ENCODE peak calls at places on chromosomes 12 and 14, in five cellular contexts. J is GM23338, W is HCT116, T is K562, I is astrocyte. D is an unnamed sample.

GRCh38 chr12:74120644-74121043 is 417.0 kb upstream of the ATXN7L3B start:
- DNase-seq in I (no peak), T (no peak), W (no peak), J (no peak), D (no peak)

GRCh38 chr14:37590810-37591139 is 4.3 kb downstream of the FOXA1 start:
- DNase-seq in W (no peak), J (no peak), I (no peak), T (no peak), D (no peak)

GRCh38 chr14:96627811-96628775 is 125.9 kb downstream of the PAPOLA start:
- DNase-seq in W (no peak), T (no peak), J (no peak), I (no peak), D (no peak)

GRCh38 chr12:121296618-121297476 is at the start of gene CAMKK2:
- DNase-seq in W (peak), J (peak), T (peak), I (peak), D (peak)

GRCh38 chr14:20512139-20512905 is 7.0 kb downstream of the RNASE10 start:
- DNase-seq in I (no peak), J (no peak), T (no peak), W (no peak), D (peak)

GRCh38 chr12:94172973-94173372 is 24.6 kb downstream of the PLXNC1 start:
- DNase-seq in W (no peak), J (no peak), I (peak), T (no peak), D (peak)

GRCh38 chr14:45201908-45202307 is 51.1 kb downstream of the MIS18BP1 start:
- DNase-seq in T (no peak), J (peak), I (peak), W (no peak), D (peak)

GRCh38 chr12:102765736-102766135 is 151.3 kb downstream of the PAH start:
- DNase-seq in W (no peak), I (peak), T (no peak), J (no peak), D (no peak)

GRCh38 chr12:33476058-33476457 is 36.4 kb upstream of the SYT10 start:
- DNase-seq in W (no peak), J (no peak), T (no peak), I (peak), D (no peak)

GRCh38 chr14:78127233-78127632 is 42.9 kb upstream of the NRXN3 start:
- DNase-seq in W (no peak), T (no peak), I (no peak), J (peak), D (no peak)

GRCh38 chr12:132400011-132400641 is 70.7 kb upstream of the GALNT9 start:
- DNase-seq in J (no peak), W (no peak), I (no peak), T (peak), D (peak)

GRCh38 chr14:55592426-55592825 is 12.4 kb downstream of the KTN1 start:
- DNase-seq in W (no peak), I (no peak), T (no peak), J (no peak), D (no peak)

GRCh38 chr12:75042125-75042524 is 167.5 kb downstream of the KCNC2 start:
- DNase-seq in T (no peak), J (no peak), W (no peak), I (no peak), D (no peak)

GRCh38 chr14:102776761-102777710 is at the start of gene TRAF3:
- DNase-seq in W (no peak), J (peak), T (peak), I (peak), D (peak)

GRCh38 chr12:130431176-130431575 is 93.5 kb downstream of the PIWIL1 start:
- DNase-seq in T (no peak), I (no peak), J (no peak), W (no peak), D (no peak)

GRCh38 chr14:34078117-34078743 is 127.4 kb upstream of the EGLN3 start:
- DNase-seq in I (peak), T (peak), J (no peak), W (no peak), D (no peak)

GRCh38 chr12:27013606-27014084 is 539 bp downstream of the TM7SF3 start:
- DNase-seq in J (peak), T (peak), W (no peak), I (peak), D (peak)

GRCh38 chr12:105109465-105110212 is 2.1 kb downstream of the WASHC4 start:
- DNase-seq in T (no peak), I (peak), W (no peak), J (peak), D (peak)

GRCh38 chr12:66119229-66119869 is 11.2 kb downstream of the LLPH start:
- DNase-seq in T (no peak), W (no peak), I (no peak), J (no peak), D (peak)

GRCh38 chr12:56389215-56389850 is 26.7 kb upstream of the APOF start:
- DNase-seq in W (no peak), J (no peak), I (no peak), T (no peak), D (no peak)

GRCh38 chr12:75554556-75554880 is 43.1 kb upstream of the KRR1 start:
- DNase-seq in J (no peak), W (no peak), I (no peak), T (no peak), D (no peak)

GRCh38 chr12:31655208-31655607 is 4.3 kb upstream of the ETFBKMT start:
- DNase-seq in I (no peak), J (no peak), T (no peak), W (no peak), D (no peak)

GRCh38 chr12:88816201-88816600 is 235.9 kb upstream of the KITLG start:
- DNase-seq in J (no peak), I (peak), W (no peak), T (no peak), D (no peak)

GRCh38 chr12:47818701-47819543 is 781 bp downstream of the HDAC7 start:
- DNase-seq in I (no peak), J (peak), T (peak), W (no peak), D (peak)

GRCh38 chr14:35883677-35884293 is 57.6 kb downstream of the BRMS1L start:
- DNase-seq in J (peak), I (no peak), T (no peak), W (no peak), D (peak)

GRCh38 chr12:58967551-58967950 is 47.2 kb upstream of the LRIG3 start:
- DNase-seq in W (no peak), T (no peak), J (no peak), I (peak), D (peak)
- H3K4me3 ChIP-seq in W (no peak), T (no peak), J (no peak), I (no peak), D (no peak)

GRCh38 chr12:107441906-107442305 is 243.7 kb upstream of the PWP1 start:
- DNase-seq in I (peak), T (no peak), J (no peak), W (no peak), D (peak)

GRCh38 chr12:107439101-107439738 is 246.4 kb upstream of the PWP1 start:
- DNase-seq in W (no peak), I (no peak), T (no peak), J (no peak), D (no peak)

GRCh38 chr12:107442593-107442992 is 243.0 kb upstream of the PWP1 start:
- DNase-seq in W (no peak), J (no peak), T (no peak), I (no peak), D (peak)

GRCh38 chr12:107437954-107438353 is 247.6 kb upstream of the PWP1 start:
- DNase-seq in I (no peak), J (no peak), T (no peak), W (no peak), D (no peak)

DNA sequence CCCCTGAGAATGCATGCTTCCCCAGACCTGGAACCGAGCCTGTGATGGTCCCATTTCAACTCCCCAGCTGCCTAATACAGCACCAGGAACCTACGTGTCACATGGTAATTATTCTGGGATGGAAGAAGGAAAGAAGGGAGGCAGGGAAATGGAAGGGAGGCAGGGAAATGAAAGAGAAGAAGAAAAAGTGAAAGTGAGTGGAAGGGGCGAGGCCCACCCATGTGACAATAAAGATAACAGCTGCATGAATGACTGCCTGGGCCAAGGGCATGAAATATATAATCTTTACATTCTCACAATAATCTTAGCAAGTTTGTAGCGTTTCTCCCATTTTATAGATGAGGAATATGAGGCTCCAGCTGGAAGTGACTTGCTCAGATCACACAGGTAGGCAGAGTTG is 245.0 kb upstream of the PWP1 start:
- DNase-seq in T (no peak), J (no peak), I (no peak), W (no peak), D (no peak)
- H2AFZ ChIP-seq in T (no peak), J (no peak), I (no peak), W (no peak), D (no peak)

GRCh38 chr14:69084023-69084422 is 68.9 kb downstream of the DCAF5 start:
- DNase-seq in J (no peak), I (no peak), W (no peak), T (no peak), D (no peak)

GRCh38 chr14:69086537-69086936 is 66.4 kb downstream of the DCAF5 start:
- DNase-seq in W (no peak), T (no peak), J (no peak), I (no peak), D (no peak)

GRCh38 chr14:69090187-69090789 is 62.6 kb downstream of the DCAF5 start:
- DNase-seq in J (peak), W (peak), I (no peak), T (peak), D (peak)

GRCh38 chr14:69088523-69089445 is 64.1 kb downstream of the DCAF5 start:
- DNase-seq in T (no peak), I (peak), J (no peak), W (no peak), D (peak)

GRCh38 chr14:69087061-69087461 is 65.9 kb downstream of the DCAF5 start:
- DNase-seq in J (no peak), W (no peak), T (no peak), I (peak), D (peak)
- H3K4me3 ChIP-seq in J (no peak), W (no peak), T (no peak), I (no peak), D (no peak)

GRCh38 chr14:76566439-76566838 is 190.5 kb downstream of the ESRRB start:
- DNase-seq in J (no peak), I (no peak), T (no peak), W (no peak), D (no peak)
- H2AFZ ChIP-seq in J (no peak), I (no peak), T (no peak), W (no peak), D (no peak)

GRCh38 chr12:119780786-119781434 is 96.2 kb downstream of the CIT start:
- DNase-seq in W (peak), T (peak), I (peak), J (peak), D (peak)
- H3K4me3 ChIP-seq in W (no peak), T (no peak), I (no peak), J (no peak), D (peak)